ENCODE peak calls at places on chromosomes 11 and 22, in five cellular contexts. L is CD8-positive, alpha-beta memory T cell; Y is BE2C; B is GM23248; W is heart right ventricle. X is an unnamed sample.

GRCh38 chr22:49997932-49998717 is 14.4 kb downstream of the IL17REL start:
- DNase-seq in L (no peak), Y (peak; percentile 12), W (no peak), B (no peak), X (no peak)

GRCh38 chr11:122642971-122643370 is 12.6 kb upstream of the UBASH3B start:
- DNase-seq in L (no peak), B (peak; percentile 53), Y (no peak), W (no peak), X (no peak)

GRCh38 chr11:34514050-34514449 is 456 bp upstream of the ELF5 start:
- DNase-seq in B (no peak), W (no peak), Y (no peak), L (no peak), X (no peak)

GRCh38 chr11:70503878-70504240 is 105.5 kb downstream of the CTTN start:
- DNase-seq in L (no peak), Y (peak; percentile 40), W (no peak), B (no peak), X (peak; percentile 48)

GRCh38 chr22:33000342-33001280 is 57.6 kb downstream of the SYN3 start:
- DNase-seq in B (peak; percentile 71), L (no peak), W (peak; percentile 47), Y (peak; percentile 81), X (peak; percentile 48)

GRCh38 chr11:16989554-16989953 is 24.7 kb downstream of the PLEKHA7 start:
- DNase-seq in B (no peak), L (no peak), W (no peak), Y (peak; percentile 24), X (no peak)

GRCh38 chr11:12508151-12508740 is 130.9 kb downstream of the PARVA start:
- DNase-seq in L (no peak), B (peak; percentile 85), W (peak; percentile 34), Y (no peak), X (no peak)

GRCh38 chr11:45102810-45103621 is 43.4 kb upstream of the PRDM11 start:
- DNase-seq in B (peak; percentile 89), L (peak; percentile 76), Y (peak; percentile 51), W (peak; percentile 62), X (peak; percentile 45)

GRCh38 chr11:12669930-12670329 is 4.3 kb upstream of the TEAD1 start:
- DNase-seq in W (no peak), Y (no peak), B (no peak), L (no peak), X (no peak)

GRCh38 chr11:47918882-47919495 is 61.4 kb upstream of the PTPRJ start:
- DNase-seq in W (no peak), B (peak; percentile 61), Y (no peak), L (no peak), X (no peak)

GRCh38 chr11:121473064-121473777 is 20.5 kb upstream of the SORL1-AS1 start:
- DNase-seq in Y (no peak), W (no peak), B (peak; percentile 68), L (no peak), X (no peak)

GRCh38 chr11:107301886-107302285 is 155.7 kb downstream of the CWF19L2 start:
- DNase-seq in B (no peak), Y (no peak), W (no peak), L (no peak), X (no peak)

GRCh38 chr11:116686891-116687290 is 85.9 kb downstream of the BUD13 start:
- DNase-seq in W (no peak), Y (no peak), B (no peak), L (no peak), X (no peak)

GRCh38 chr11:76666408-76666807 is 4.1 kb downstream of the LRRC32 start:
- DNase-seq in Y (peak; percentile 26), L (no peak), W (peak; percentile 61), B (no peak), X (no peak)

GRCh38 chr22:30574095-30574981 is at the start of gene GAL3ST1:
- DNase-seq in Y (peak; percentile 64), L (no peak), W (no peak), B (peak; percentile 17), X (no peak)

GRCh38 chr22:30575011-30575671 is 676 bp upstream of the GAL3ST1 start:
- DNase-seq in W (peak; percentile 9), B (peak; percentile 26), L (no peak), Y (peak; percentile 75), X (no peak)

GRCh38 chr22:30573594-30574094 is 821 bp downstream of the GAL3ST1 start:
- DNase-seq in B (no peak), W (no peak), L (no peak), Y (no peak), X (no peak)

GRCh38 chr22:30578481-30578880 is 4.0 kb upstream of the GAL3ST1 start:
- DNase-seq in L (no peak), B (no peak), W (no peak), Y (no peak), X (no peak)

DNA sequence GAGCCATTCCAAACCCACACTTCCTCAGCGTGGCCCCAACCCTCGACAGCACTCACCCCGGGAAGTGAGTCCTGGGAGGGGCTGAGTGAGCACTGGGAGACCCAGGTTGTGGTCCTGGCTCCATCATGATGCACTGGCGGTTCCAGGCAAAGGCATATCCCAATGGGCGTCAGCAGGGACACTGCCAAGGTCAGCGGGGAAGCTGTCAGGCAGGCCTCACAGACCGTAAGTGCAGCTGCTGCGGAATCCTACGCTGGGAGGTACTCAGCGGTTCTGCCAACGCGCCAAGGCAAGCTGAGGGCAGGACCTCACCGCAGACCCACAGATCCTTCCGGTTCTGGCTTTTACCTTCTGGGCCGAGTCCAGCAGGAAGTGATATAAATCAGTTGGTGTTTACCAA is 1.4 kb upstream of the GAL3ST1 start:
- DNase-seq in B (no peak), L (no peak), W (no peak), Y (no peak), X (no peak)
- H3K36me3 ChIP-seq in B (peaks cover 16% of the 10 kb centered on the region), L (peaks cover 27% of the 10 kb centered on the region), W (peaks cover 54% of the 10 kb centered on the region), Y (peaks cover 53% of the 10 kb centered on the region), X (peaks cover 52% of the 10 kb centered on the region)

GRCh38 chr11:63892233-63892632 is 24.7 kb downstream of the RCOR2 start:
- DNase-seq in L (no peak), B (peak; percentile 46), Y (no peak), W (no peak), X (no peak)

GRCh38 chr11:63901660-63902059 is 15.3 kb downstream of the RCOR2 start:
- DNase-seq in B (peak; percentile 45), L (no peak), Y (no peak), W (no peak), X (no peak)

GRCh38 chr11:63896071-63896470 is 20.9 kb downstream of the RCOR2 start:
- DNase-seq in L (no peak), B (no peak), W (no peak), Y (no peak), X (no peak)

GRCh38 chr11:63893355-63893754 is 23.6 kb downstream of the RCOR2 start:
- DNase-seq in W (no peak), Y (no peak), B (no peak), L (no peak), X (no peak)

GRCh38 chr11:63897459-63898156 is 19.4 kb downstream of the RCOR2 start:
- DNase-seq in W (no peak), L (no peak), B (no peak), Y (no peak), X (no peak)
- H3K36me3 ChIP-seq in W (peaks cover 87% of the 10 kb centered on the region), L (peaks cover 72% of the 10 kb centered on the region), B (peaks cover 27% of the 10 kb centered on the region), Y (peaks cover 13% of the 10 kb centered on the region), X (peaks cover 52% of the 10 kb centered on the region)

DNA sequence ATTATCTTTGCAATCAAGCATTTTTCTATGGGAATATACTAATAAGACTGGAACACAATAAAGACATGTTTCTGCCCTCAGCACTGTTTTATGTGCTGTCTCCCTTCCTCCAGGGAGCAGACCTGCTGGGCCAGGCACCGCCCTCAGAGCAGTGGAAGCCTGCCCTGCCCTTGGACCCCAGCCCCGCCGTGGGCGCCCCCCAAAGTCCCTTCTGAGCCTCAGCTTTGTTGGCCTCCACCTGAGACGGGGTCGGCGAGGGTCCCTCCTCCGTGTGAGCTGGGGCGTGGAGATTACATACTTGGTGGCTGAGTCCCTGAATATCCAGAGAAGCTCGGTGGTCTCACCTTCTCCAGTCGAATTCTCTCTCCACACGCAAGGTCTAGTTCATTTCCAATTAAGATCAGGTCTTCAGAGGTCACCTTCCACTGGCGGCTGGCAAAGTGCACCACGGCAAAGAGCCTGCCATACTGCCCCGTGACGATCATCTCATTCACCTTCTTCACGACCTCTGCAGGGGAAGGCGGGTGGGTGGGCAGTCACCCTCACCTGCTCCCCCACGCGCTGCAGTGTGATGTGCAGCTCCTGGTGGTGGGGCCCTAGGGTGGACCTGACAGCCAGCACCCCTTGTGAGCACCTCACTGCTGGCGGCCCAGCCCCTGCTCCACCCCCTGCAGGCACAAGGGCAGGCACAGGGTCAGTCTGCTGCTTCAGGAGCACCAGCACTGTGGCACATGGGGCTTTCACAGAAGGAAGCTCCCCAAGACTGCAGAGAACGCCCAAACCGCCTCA is 7.3 kb downstream of the MRPL21 start:
- DNase-seq in B (no peak), L (no peak), W (no peak), Y (no peak), X (no peak)
- H3K36me3 ChIP-seq in B (peaks cover 19% of the 10 kb centered on the region), L (peaks cover 34% of the 10 kb centered on the region), W (peaks cover 92% of the 10 kb centered on the region), Y (peaks cover 75% of the 10 kb centered on the region), X (peaks cover 81% of the 10 kb centered on the region)

GRCh38 chr22:31621507-31622160 is 40.4 kb downstream of the PISD start:
- DNase-seq in W (no peak), B (no peak), L (no peak), Y (no peak), X (no peak)

GRCh38 chr22:31625257-31625640 is 36.8 kb downstream of the PISD start:
- DNase-seq in Y (no peak), W (no peak), L (no peak), B (no peak), X (no peak)

GRCh38 chr22:31623634-31624312 is 38.2 kb downstream of the PISD start:
- DNase-seq in B (no peak), L (no peak), W (no peak), Y (no peak), X (no peak)

GRCh38 chr22:31620756-31621480 is 41.1 kb downstream of the PISD start:
- DNase-seq in Y (no peak), B (no peak), W (no peak), L (no peak), X (no peak)

DNA sequence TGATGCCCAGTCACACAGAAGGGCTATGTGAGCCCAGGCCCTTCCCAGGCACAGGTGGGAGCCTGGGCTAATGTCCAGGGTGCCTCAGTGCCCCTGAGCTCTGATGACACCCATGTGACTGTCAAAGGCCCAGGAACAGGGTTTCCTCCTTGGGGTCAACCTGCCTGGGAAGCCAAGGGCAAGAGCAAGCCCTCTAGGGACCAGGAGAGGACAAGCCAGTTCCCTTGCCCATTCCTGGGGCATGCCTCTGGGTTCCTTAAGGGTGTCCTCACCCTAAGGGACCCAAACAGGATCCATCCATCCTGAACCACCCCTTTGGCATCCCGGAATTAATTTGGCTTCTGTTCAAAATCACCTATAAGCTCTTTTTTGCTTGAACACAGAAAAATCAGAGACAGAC is 39.0 kb downstream of the PISD start:
- DNase-seq in Y (no peak), W (no peak), L (no peak), B (no peak), X (no peak)
- H3K36me3 ChIP-seq in Y (peaks cover 56% of the 10 kb centered on the region), W (peaks cover 54% of the 10 kb centered on the region), L (peaks cover 13% of the 10 kb centered on the region), B (no peaks in the 10 kb centered on the region), X (peaks cover 26% of the 10 kb centered on the region)

GRCh38 chr11:67499808-67500793 is 5.1 kb downstream of the PITPNM1 start:
- DNase-seq in L (no peak), B (no peak), W (no peak), Y (no peak), X (no peak)

GRCh38 chr11:67502328-67502979 is 2.7 kb downstream of the PITPNM1 start:
- DNase-seq in B (no peak), W (no peak), Y (no peak), L (no peak), X (no peak)

GRCh38 chr11:67503119-67504022 is 1.8 kb downstream of the PITPNM1 start:
- DNase-seq in W (no peak), L (no peak), B (no peak), Y (no peak), X (no peak)

GRCh38 chr11:67501854-67502253 is 3.3 kb downstream of the PITPNM1 start:
- DNase-seq in B (no peak), L (no peak), W (no peak), Y (no peak), X (no peak)

GRCh38 chr11:67500818-67501584 is 4.2 kb downstream of the PITPNM1 start:
- DNase-seq in Y (no peak), W (no peak), B (peak; percentile 38), L (no peak), X (no peak)
- H3K36me3 ChIP-seq in Y (no peaks in the 10 kb centered on the region), W (peaks cover 62% of the 10 kb centered on the region), B (no peaks in the 10 kb centered on the region), L (peaks cover 18% of the 10 kb centered on the region), X (peaks cover 19% of the 10 kb centered on the region)

X was measured in HAP-1.